ENCODE peak calls at places on chromosomes 16 and 17, in five cellular contexts. One of them, this sample, is unnamed.

GRCh38 chr16:49932449-49932848 is 76.5 kb upstream of the ZNF423 start:
- DNase-seq in CD8-positive, alpha-beta memory T cell: no peak
- DNase-seq in EH: no peak
- DNase-seq in RPMI8226: no peak
- DNase-seq in thoracic aorta: no peak
- DNase-seq in this sample: no peak

GRCh38 chr17:4678448-4679026 is 25.4 kb downstream of the PELP1 start:
- DNase-seq in CD8-positive, alpha-beta memory T cell: no peak
- DNase-seq in RPMI8226: no peak
- DNase-seq in thoracic aorta: no peak
- DNase-seq in EH: peak
- DNase-seq in this sample: no peak

GRCh38 chr17:45749831-45750335 is 34.2 kb upstream of the CRHR1 start:
- DNase-seq in thoracic aorta: no peak
- DNase-seq in RPMI8226: no peak
- DNase-seq in CD8-positive, alpha-beta memory T cell: no peak
- DNase-seq in EH: no peak
- DNase-seq in this sample: no peak

GRCh38 chr16:77807-78443 is at the start of gene MPG:
- DNase-seq in RPMI8226: peak
- DNase-seq in thoracic aorta: no peak
- DNase-seq in EH: peak
- DNase-seq in CD8-positive, alpha-beta memory T cell: peak
- DNase-seq in this sample: peak

GRCh38 chr17:81256616-81257015 is 17.5 kb downstream of the NDUFAF8 start:
- DNase-seq in RPMI8226: no peak
- DNase-seq in thoracic aorta: no peak
- DNase-seq in CD8-positive, alpha-beta memory T cell: no peak
- DNase-seq in EH: peak
- DNase-seq in this sample: no peak

GRCh38 chr16:10870137-10870776 is 6.7 kb upstream of the CIITA start:
- DNase-seq in CD8-positive, alpha-beta memory T cell: no peak
- DNase-seq in thoracic aorta: no peak
- DNase-seq in RPMI8226: no peak
- DNase-seq in EH: no peak
- DNase-seq in this sample: no peak

GRCh38 chr17:46154151-46154816 is 38.9 kb downstream of the KANSL1 start:
- DNase-seq in EH: peak
- DNase-seq in RPMI8226: no peak
- DNase-seq in thoracic aorta: no peak
- DNase-seq in CD8-positive, alpha-beta memory T cell: peak
- DNase-seq in this sample: no peak

GRCh38 chr17:56148333-56148732 is 4.9 kb upstream of the ANKFN1 start:
- DNase-seq in CD8-positive, alpha-beta memory T cell: no peak
- DNase-seq in RPMI8226: no peak
- DNase-seq in EH: no peak
- DNase-seq in thoracic aorta: no peak
- DNase-seq in this sample: no peak

GRCh38 chr17:83064021-83064731 is 15.2 kb upstream of the METRNL start:
- DNase-seq in thoracic aorta: no peak
- DNase-seq in CD8-positive, alpha-beta memory T cell: no peak
- DNase-seq in RPMI8226: no peak
- DNase-seq in EH: no peak
- DNase-seq in this sample: no peak

GRCh38 chr16:6735631-6736030 is 597.0 kb upstream of the RBFOX1 start:
- DNase-seq in RPMI8226: no peak
- DNase-seq in thoracic aorta: no peak
- DNase-seq in CD8-positive, alpha-beta memory T cell: no peak
- DNase-seq in EH: no peak
- DNase-seq in this sample: no peak

GRCh38 chr16:82888616-82889015 is 261.8 kb downstream of the CDH13 start:
- DNase-seq in CD8-positive, alpha-beta memory T cell: no peak
- DNase-seq in thoracic aorta: no peak
- DNase-seq in RPMI8226: no peak
- DNase-seq in EH: peak
- DNase-seq in this sample: no peak

GRCh38 chr17:596287-596686 is 118.4 kb downstream of the VPS53 start:
- DNase-seq in RPMI8226: no peak
- DNase-seq in thoracic aorta: no peak
- DNase-seq in EH: peak
- DNase-seq in CD8-positive, alpha-beta memory T cell: no peak
- DNase-seq in this sample: no peak

GRCh38 chr17:35918665-35919064 is 11.9 kb downstream of the RDM1 start:
- DNase-seq in EH: no peak
- DNase-seq in RPMI8226: no peak
- DNase-seq in thoracic aorta: no peak
- DNase-seq in CD8-positive, alpha-beta memory T cell: no peak
- DNase-seq in this sample: no peak

GRCh38 chr17:82358467-82359350 is at the start of gene TEX19:
- DNase-seq in RPMI8226: peak
- DNase-seq in CD8-positive, alpha-beta memory T cell: no peak
- DNase-seq in thoracic aorta: no peak
- DNase-seq in EH: peak
- DNase-seq in this sample: no peak

GRCh38 chr17:10271004-10271620 is 72.7 kb upstream of the GAS7 start:
- DNase-seq in EH: no peak
- DNase-seq in CD8-positive, alpha-beta memory T cell: no peak
- DNase-seq in thoracic aorta: no peak
- DNase-seq in RPMI8226: no peak
- DNase-seq in this sample: no peak

GRCh38 chr16:59941581-59941980 is 1207.5 kb upstream of the GOT2 start:
- DNase-seq in CD8-positive, alpha-beta memory T cell: no peak
- DNase-seq in thoracic aorta: no peak
- DNase-seq in EH: no peak
- DNase-seq in RPMI8226: no peak
- DNase-seq in this sample: no peak

GRCh38 chr17:2235792-2236365 is 67.7 kb downstream of the SMG6 start:
- DNase-seq in thoracic aorta: no peak
- DNase-seq in RPMI8226: no peak
- DNase-seq in EH: no peak
- DNase-seq in CD8-positive, alpha-beta memory T cell: no peak
- DNase-seq in this sample: no peak

GRCh38 chr17:69592692-69593350 is 178.3 kb downstream of the MAP2K6 start:
- DNase-seq in EH: peak
- DNase-seq in RPMI8226: no peak
- DNase-seq in CD8-positive, alpha-beta memory T cell: no peak
- DNase-seq in thoracic aorta: no peak
- DNase-seq in this sample: no peak

GRCh38 chr17:37134050-37134449 is 185.3 kb downstream of the AATF start:
- DNase-seq in EH: no peak
- DNase-seq in CD8-positive, alpha-beta memory T cell: no peak
- DNase-seq in RPMI8226: no peak
- DNase-seq in thoracic aorta: no peak
- DNase-seq in this sample: no peak

This sample was measured in CD4-positive, alpha-beta T cell.